ENCODE peak calls at places on chromosomes 5 and 9, in four cellular contexts. Z is NCI-H524, S is substantia nigra, Q is mesenteric fat pad. E is an unnamed sample.

GRCh38 chr5:100575815-100576214 is 40.6 kb downstream of the FAM174A start:
- DNase-seq in Z (no peak), S (no peak), Q (no peak), E (no peak)

GRCh38 chr5:172117977-172118701 is 69.9 kb downstream of the STK10 start:
- DNase-seq in Z (no peak), S (no peak), Q (no peak), E (no peak)

GRCh38 chr9:133379153-133380086 is 3.3 kb downstream of the STKLD1 start:
- DNase-seq in Z (no peak), S (no peak), Q (no peak), E (peak; percentile 23)

GRCh38 chr5:171770153-171770552 is 15.5 kb upstream of the SMIM23 start:
- DNase-seq in Z (no peak), S (no peak), Q (no peak), E (no peak)

GRCh38 chr5:71456362-71456743 is 902 bp downstream of the BDP1 start:
- DNase-seq in Z (no peak), S (no peak), Q (no peak), E (peak; percentile 11)

GRCh38 chr5:9869616-9870288 is 239.6 kb upstream of the TAS2R1 start:
- DNase-seq in Z (no peak), S (no peak), Q (no peak), E (no peak)

GRCh38 chr5:179907570-179908324 is at the start of gene TBC1D9B:
- DNase-seq in Z (no peak), S (peak; percentile 39), Q (peak; percentile 93), E (peak; percentile 98)

GRCh38 chr5:61202213-61202612 is 39.9 kb upstream of the SMIM15 start:
- DNase-seq in Z (no peak), S (no peak), Q (no peak), E (peak; percentile 87)

GRCh38 chr5:5453131-5453530 is 30.7 kb downstream of the ICE1 start:
- DNase-seq in Z (no peak), S (no peak), Q (no peak), E (no peak)

GRCh38 chr5:6827815-6828214 is 114.6 kb downstream of the TENT4A start:
- DNase-seq in Z (no peak), S (no peak), Q (no peak), E (no peak)

GRCh38 chr9:113298311-113298710 is 4.9 kb downstream of the RNF183 start:
- DNase-seq in Z (no peak), S (no peak), Q (no peak), E (no peak)

GRCh38 chr9:20566401-20566800 is 55.9 kb downstream of the MLLT3 start:
- DNase-seq in Z (no peak), S (no peak), Q (no peak), E (peak; percentile 47)

GRCh38 chr5:150075233-150075632 is 11.1 kb downstream of the CSF1R start:
- DNase-seq in Z (no peak), S (no peak), Q (peak; percentile 62), E (no peak)

GRCh38 chr5:64925123-64925522 is 156.4 kb downstream of the CWC27 start:
- DNase-seq in Z (no peak), S (no peak), Q (no peak), E (no peak)

GRCh38 chr5:119417891-119418781 is 34.2 kb upstream of the HSD17B4 start:
- DNase-seq in Z (no peak), S (no peak), Q (no peak), E (no peak)

GRCh38 chr5:37206733-37207132 is 42.4 kb downstream of the CPLANE1 start:
- DNase-seq in Z (no peak), S (no peak), Q (no peak), E (no peak)